ENCODE peak calls at places on chromosome 7, in five cellular contexts. Z, R, J, V and T are unnamed samples.

GRCh38 chr7:119959811-119960210 is 313.2 kb upstream of the KCND2 start:
- DNase-seq in Z (no peak), R (no peak), J (peak), V (no peak), T (no peak)

GRCh38 chr7:135744938-135745701 is 3.5 kb downstream of the FAM180A start:
- DNase-seq in Z (no peak), R (no peak), J (peak), V (no peak), T (peak)

GRCh38 chr7:152853236-152853635 is 93.7 kb downstream of the ACTR3B start:
- DNase-seq in Z (no peak), R (no peak), J (no peak), V (no peak), T (no peak)

GRCh38 chr7:130352335-130353074 is 7.9 kb downstream of the CPA5 start:
- DNase-seq in Z (no peak), R (no peak), J (peak), V (no peak), T (no peak)

GRCh38 chr7:44912775-44913347 is 27.5 kb upstream of the PURB start:
- DNase-seq in Z (no peak), R (no peak), J (peak), V (no peak), T (no peak)

GRCh38 chr7:29494350-29494749 is 69.3 kb upstream of the PRR15 start:
- DNase-seq in Z (no peak), R (no peak), J (no peak), V (no peak), T (no peak)

GRCh38 chr7:66669088-66669487 is 40.4 kb downstream of the KCTD7 start:
- DNase-seq in Z (no peak), R (no peak), J (no peak), V (no peak), T (no peak)

GRCh38 chr7:1644341-1645070 is 25.6 kb upstream of the ELFN1 start:
- DNase-seq in Z (no peak), R (no peak), J (no peak), V (no peak), T (no peak)

GRCh38 chr7:126495001-126495400 is 757.7 kb downstream of the GRM8 start:
- DNase-seq in Z (no peak), R (no peak), J (no peak), V (no peak), T (no peak)

GRCh38 chr7:131068604-131069021 is 259.1 kb upstream of the MKLN1 start:
- DNase-seq in Z (no peak), R (no peak), J (no peak), V (no peak), T (no peak)

GRCh38 chr7:71752171-71752935 is 620.4 kb downstream of the GALNT17 start:
- DNase-seq in Z (no peak), R (peak), J (peak), V (no peak), T (no peak)

GRCh38 chr7:156764016-156764669 is 123.6 kb downstream of the RNF32 start:
- DNase-seq in Z (no peak), R (no peak), J (peak), V (no peak), T (no peak)

GRCh38 chr7:149414745-149415390 is 46.0 kb downstream of the ZNF777 start:
- DNase-seq in Z (no peak), R (peak), J (peak), V (peak), T (no peak)